ENCODE peak calls at places on chromosome 1, in five cellular contexts. One of them, this sample, is unnamed. For H3K4me1, the result is how much of the 10 kb centered on the place peaks cover.

GRCh38 chr1:227449051-227449450 is 114.3 kb upstream of the ZNF678 start:
- DNase-seq in SK-N-SH: peak
- DNase-seq in stomach: no peak
- DNase-seq in H9: peak
- DNase-seq in A549: no peak
- DNase-seq in this sample: peak

GRCh38 chr1:21313146-21313885 is 23.1 kb upstream of the ECE1 start:
- DNase-seq in stomach: no peak
- DNase-seq in SK-N-SH: peak
- DNase-seq in H9: no peak
- DNase-seq in A549: no peak
- DNase-seq in this sample: no peak

GRCh38 chr1:100950776-100951175 is 54.9 kb downstream of the SLC30A7 start:
- DNase-seq in stomach: no peak
- DNase-seq in H9: peak
- DNase-seq in SK-N-SH: no peak
- DNase-seq in A549: no peak
- DNase-seq in this sample: no peak

GRCh38 chr1:164588388-164589341 is 29.7 kb downstream of the PBX1 start:
- DNase-seq in A549: no peak
- DNase-seq in SK-N-SH: peak
- DNase-seq in stomach: no peak
- DNase-seq in H9: peak
- DNase-seq in this sample: peak

GRCh38 chr1:171801395-171801990 is 20.0 kb downstream of the METTL13 start:
- DNase-seq in stomach: no peak
- DNase-seq in H9: peak
- DNase-seq in SK-N-SH: peak
- DNase-seq in A549: peak
- DNase-seq in this sample: no peak

GRCh38 chr1:154703207-154703606 is 95.2 kb upstream of the ADAR start:
- DNase-seq in SK-N-SH: no peak
- DNase-seq in stomach: no peak
- DNase-seq in A549: no peak
- DNase-seq in H9: no peak
- DNase-seq in this sample: no peak

GRCh38 chr1:32801096-32801713 is 16.0 kb downstream of the YARS1 start:
- DNase-seq in H9: no peak
- DNase-seq in stomach: no peak
- DNase-seq in SK-N-SH: no peak
- DNase-seq in A549: no peak
- DNase-seq in this sample: no peak

GRCh38 chr1:18923721-18924610 is 21.6 kb upstream of the ALDH4A1 start:
- DNase-seq in SK-N-SH: peak
- DNase-seq in A549: no peak
- DNase-seq in stomach: no peak
- DNase-seq in H9: no peak
- DNase-seq in this sample: no peak

GRCh38 chr1:109546311-109547109 is 1.9 kb upstream of the GNAI3 start:
- DNase-seq in stomach: peak
- DNase-seq in A549: peak
- DNase-seq in SK-N-SH: peak
- DNase-seq in H9: peak
- DNase-seq in this sample: peak

GRCh38 chr1:189782280-189782679 is 695.4 kb downstream of the BRINP3 start:
- DNase-seq in SK-N-SH: peak
- DNase-seq in A549: no peak
- DNase-seq in H9: no peak
- DNase-seq in stomach: no peak
- DNase-seq in this sample: no peak

GRCh38 chr1:92333668-92334067 is 34.8 kb downstream of the RPAP2 start:
- DNase-seq in A549: no peak
- DNase-seq in H9: no peak
- DNase-seq in SK-N-SH: no peak
- DNase-seq in stomach: no peak
- DNase-seq in this sample: no peak

GRCh38 chr1:214029796-214030195 is 42.0 kb downstream of the PROX1 start:
- DNase-seq in H9: no peak
- DNase-seq in stomach: no peak
- DNase-seq in A549: no peak
- DNase-seq in SK-N-SH: no peak
- DNase-seq in this sample: no peak

GRCh38 chr1:155219592-155220031 is 11.1 kb downstream of the MTX1 start:
- DNase-seq in H9: peak
- DNase-seq in stomach: no peak
- DNase-seq in A549: no peak
- DNase-seq in SK-N-SH: peak
- DNase-seq in this sample: no peak

GRCh38 chr1:29743264-29743663 is 506.9 kb downstream of the PTPRU start:
- DNase-seq in stomach: no peak
- DNase-seq in H9: no peak
- DNase-seq in SK-N-SH: no peak
- DNase-seq in A549: no peak
- DNase-seq in this sample: no peak

GRCh38 chr1:244865028-244865371 is 657 bp upstream of the HNRNPU start:
- DNase-seq in stomach: peak
- DNase-seq in A549: peak
- DNase-seq in H9: peak
- DNase-seq in SK-N-SH: peak
- DNase-seq in this sample: peak

GRCh38 chr1:85850238-85850637 is 142.0 kb upstream of the ZNHIT6 start:
- DNase-seq in A549: peak
- DNase-seq in H9: no peak
- DNase-seq in SK-N-SH: no peak
- DNase-seq in stomach: no peak
- DNase-seq in this sample: no peak

GRCh38 chr1:6267686-6268281 is 6.9 kb upstream of the GPR153 start:
- DNase-seq in H9: no peak
- DNase-seq in stomach: no peak
- DNase-seq in A549: no peak
- DNase-seq in SK-N-SH: no peak
- DNase-seq in this sample: no peak

DNA sequence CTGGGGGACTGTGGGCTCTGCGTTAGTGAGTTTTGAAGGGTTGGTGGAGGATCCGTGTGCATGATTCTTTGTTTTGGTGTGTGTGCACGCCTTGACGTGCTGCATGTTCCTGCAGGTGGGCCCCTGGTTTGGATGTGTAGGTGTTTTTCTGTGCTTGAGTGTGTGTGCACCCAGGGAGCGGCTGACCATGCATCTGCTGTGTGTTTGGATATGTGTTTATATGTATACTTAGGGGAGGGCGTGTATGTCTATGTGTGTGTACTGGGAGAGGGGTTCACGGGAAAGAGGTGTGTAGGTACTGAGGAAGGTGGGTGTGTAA is 1.1 kb downstream of the VANGL2 start:
- DNase-seq in A549: no peak
- DNase-seq in H9: no peak
- DNase-seq in stomach: no peak
- DNase-seq in SK-N-SH: no peak
- DNase-seq in this sample: peak
- H3K4me1 ChIP-seq in A549: under half
- H3K4me1 ChIP-seq in H9: under half
- H3K4me1 ChIP-seq in stomach: under half
- H3K4me1 ChIP-seq in SK-N-SH: under half
- H3K4me1 ChIP-seq in this sample: under half

GRCh38 chr1:202061055-202061454 is 50.7 kb downstream of the ELF3 start:
- DNase-seq in SK-N-SH: no peak
- DNase-seq in H9: no peak
- DNase-seq in stomach: no peak
- DNase-seq in A549: no peak
- DNase-seq in this sample: no peak
- H3K4me1 ChIP-seq in SK-N-SH: under half
- H3K4me1 ChIP-seq in H9: under half
- H3K4me1 ChIP-seq in stomach: under half
- H3K4me1 ChIP-seq in A549: half or more
- H3K4me1 ChIP-seq in this sample: under half

GRCh38 chr1:52157582-52157981 is 15.7 kb downstream of the ZFYVE9 start:
- DNase-seq in SK-N-SH: no peak
- DNase-seq in stomach: no peak
- DNase-seq in H9: no peak
- DNase-seq in A549: no peak
- DNase-seq in this sample: no peak

GRCh38 chr1:52153898-52154297 is 12.0 kb downstream of the ZFYVE9 start:
- DNase-seq in A549: no peak
- DNase-seq in H9: no peak
- DNase-seq in SK-N-SH: no peak
- DNase-seq in stomach: no peak
- DNase-seq in this sample: no peak

GRCh38 chr1:52156460-52156859 is 14.6 kb downstream of the ZFYVE9 start:
- DNase-seq in stomach: no peak
- DNase-seq in SK-N-SH: no peak
- DNase-seq in H9: no peak
- DNase-seq in A549: no peak
- DNase-seq in this sample: no peak

GRCh38 chr1:52152976-52153375 is 11.1 kb downstream of the ZFYVE9 start:
- DNase-seq in stomach: no peak
- DNase-seq in A549: no peak
- DNase-seq in SK-N-SH: no peak
- DNase-seq in H9: no peak
- DNase-seq in this sample: no peak

DNA sequence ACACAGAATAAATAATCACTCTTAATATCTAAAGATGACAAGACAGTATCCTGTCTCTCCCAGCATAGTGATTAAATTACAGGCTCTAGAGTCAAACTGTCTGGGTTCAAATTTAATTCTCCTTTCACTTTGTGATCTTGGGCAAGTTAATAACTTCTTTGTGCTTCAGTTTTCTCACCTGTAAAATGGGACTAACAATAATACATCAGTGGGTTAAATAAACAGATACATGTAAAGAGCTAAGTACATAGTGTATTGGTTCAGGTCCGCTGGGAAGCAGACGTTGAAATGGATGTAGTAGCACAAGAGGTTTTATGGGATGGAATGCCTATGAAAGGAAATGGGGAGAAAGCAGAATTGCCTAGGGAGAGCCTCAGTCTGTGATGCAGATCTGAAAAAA is 10.7 kb downstream of the ZFYVE9 start:
- DNase-seq in H9: no peak
- DNase-seq in stomach: no peak
- DNase-seq in SK-N-SH: no peak
- DNase-seq in A549: no peak
- DNase-seq in this sample: no peak
- H3K4me1 ChIP-seq in H9: under half
- H3K4me1 ChIP-seq in stomach: under half
- H3K4me1 ChIP-seq in SK-N-SH: under half
- H3K4me1 ChIP-seq in A549: under half
- H3K4me1 ChIP-seq in this sample: under half

GRCh38 chr1:152047954-152048640 is 11.3 kb upstream of the S100A11 start:
- DNase-seq in A549: peak
- DNase-seq in stomach: peak
- DNase-seq in H9: peak
- DNase-seq in SK-N-SH: peak
- DNase-seq in this sample: peak

GRCh38 chr1:152050886-152051764 is 14.3 kb upstream of the S100A11 start:
- DNase-seq in H9: no peak
- DNase-seq in A549: no peak
- DNase-seq in SK-N-SH: no peak
- DNase-seq in stomach: no peak
- DNase-seq in this sample: no peak

GRCh38 chr1:152047607-152047953 is 10.8 kb upstream of the S100A11 start:
- DNase-seq in H9: no peak
- DNase-seq in SK-N-SH: no peak
- DNase-seq in A549: peak
- DNase-seq in stomach: peak
- DNase-seq in this sample: no peak

GRCh38 chr1:152048641-152048970 is 11.8 kb upstream of the S100A11 start:
- DNase-seq in H9: no peak
- DNase-seq in stomach: no peak
- DNase-seq in A549: no peak
- DNase-seq in SK-N-SH: no peak
- DNase-seq in this sample: no peak

GRCh38 chr1:152049291-152050073 is 12.7 kb upstream of the S100A11 start:
- DNase-seq in A549: no peak
- DNase-seq in SK-N-SH: no peak
- DNase-seq in H9: no peak
- DNase-seq in stomach: no peak
- DNase-seq in this sample: no peak
- H3K4me1 ChIP-seq in A549: under half
- H3K4me1 ChIP-seq in SK-N-SH: under half
- H3K4me1 ChIP-seq in H9: under half
- H3K4me1 ChIP-seq in stomach: half or more
- H3K4me1 ChIP-seq in this sample: under half

GRCh38 chr1:9246215-9246614 is 11.6 kb downstream of the H6PD start:
- DNase-seq in stomach: no peak
- DNase-seq in H9: no peak
- DNase-seq in SK-N-SH: no peak
- DNase-seq in A549: no peak
- DNase-seq in this sample: no peak
- H3K4me1 ChIP-seq in stomach: half or more
- H3K4me1 ChIP-seq in H9: under half
- H3K4me1 ChIP-seq in SK-N-SH: under half
- H3K4me1 ChIP-seq in A549: under half
- H3K4me1 ChIP-seq in this sample: under half

DNA sequence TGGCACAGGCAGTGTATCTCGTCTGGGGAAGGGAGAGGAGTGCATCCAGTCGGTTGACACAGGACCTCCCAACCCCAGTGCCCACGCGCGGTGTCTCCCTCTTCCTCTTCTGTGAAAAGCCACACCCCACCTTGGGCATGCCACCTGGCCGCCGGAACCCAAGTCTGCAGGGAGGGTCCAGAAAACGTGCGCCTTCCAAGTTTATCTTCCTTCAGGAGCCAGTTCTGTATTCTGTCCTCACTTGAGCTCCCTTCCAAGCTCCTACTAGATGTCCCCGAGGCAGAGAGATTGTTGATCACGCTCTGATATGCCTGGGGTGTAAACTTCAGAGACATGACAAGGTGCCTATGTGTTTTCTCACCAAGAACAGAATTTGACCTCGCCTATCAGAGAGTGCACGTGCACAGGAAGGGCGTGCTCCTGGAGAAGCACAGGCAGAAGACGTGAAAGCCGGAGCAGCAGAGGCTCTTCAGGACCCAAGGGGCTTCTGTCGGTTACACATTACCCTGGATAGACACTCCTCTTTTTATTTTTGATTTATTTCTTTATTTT is 9.6 kb upstream of the SLC2A5 start:
- DNase-seq in A549: no peak
- DNase-seq in H9: no peak
- DNase-seq in SK-N-SH: no peak
- DNase-seq in stomach: no peak
- DNase-seq in this sample: no peak
- H3K4me1 ChIP-seq in A549: under half
- H3K4me1 ChIP-seq in H9: under half
- H3K4me1 ChIP-seq in SK-N-SH: under half
- H3K4me1 ChIP-seq in stomach: under half
- H3K4me1 ChIP-seq in this sample: under half

DNA sequence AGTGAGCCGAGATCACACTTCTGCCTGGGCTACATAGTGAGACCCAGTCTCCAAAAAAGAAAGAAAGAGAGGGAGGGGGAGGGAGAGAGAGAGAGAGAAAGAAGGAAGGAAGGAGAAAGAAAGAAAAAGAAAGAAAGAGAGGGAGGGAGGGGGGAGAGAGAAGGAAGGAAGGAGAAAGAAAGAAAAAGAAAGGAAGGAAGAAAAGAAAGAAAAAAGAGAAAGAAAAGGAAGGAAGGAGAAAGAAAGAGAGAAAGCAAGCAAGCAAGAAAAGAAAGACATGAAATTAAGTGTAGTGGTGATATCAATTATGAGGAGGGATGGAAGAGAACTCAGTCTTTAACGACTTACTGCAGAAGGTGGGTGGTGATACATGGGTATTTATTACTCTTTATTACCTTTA is 38.5 kb downstream of the CA6 start:
- DNase-seq in stomach: no peak
- DNase-seq in A549: no peak
- DNase-seq in H9: no peak
- DNase-seq in SK-N-SH: no peak
- DNase-seq in this sample: no peak
- H3K4me1 ChIP-seq in stomach: under half
- H3K4me1 ChIP-seq in A549: under half
- H3K4me1 ChIP-seq in H9: under half
- H3K4me1 ChIP-seq in SK-N-SH: under half
- H3K4me1 ChIP-seq in this sample: under half

This sample was measured in mucosa of descending colon.